ENCODE peak calls at places on chromosomes 3 and 15, in seven cellular contexts. K is right lobe of liver, H is Peyer's patch, F is esophagus squamous epithelium, J is prostate gland, W is HCT116, V is heart left ventricle. I is an unnamed sample.

GRCh38 chr15:99568548-99569352 is 3.0 kb downstream of the MEF2A start:
- DNase-seq in J (no peak), V (no peak), K (no peak), W (no peak), F (no peak), H (no peak), I (no peak)

GRCh38 chr3:150149651-150150051 is 179.0 kb upstream of the PFN2 start:
- DNase-seq in J (peak; percentile 66), V (no peak), K (no peak), H (no peak), W (no peak), F (no peak), I (no peak)

GRCh38 chr15:75697523-75698398 is 14.9 kb downstream of the CSPG4 start:
- DNase-seq in J (no peak), H (no peak), W (no peak), F (no peak), V (no peak), K (no peak), I (no peak)

GRCh38 chr15:76012021-76012551 is at the start of gene NRG4:
- DNase-seq in J (no peak), F (no peak), K (peak; percentile 55), W (peak; percentile 10), V (no peak), H (no peak), I (no peak)

GRCh38 chr3:9817437-9817836 is 7.4 kb downstream of the TTLL3 start:
- DNase-seq in V (no peak), J (no peak), H (no peak), F (no peak), W (no peak), K (no peak), I (no peak)

GRCh38 chr15:57604502-57604901 is 12.8 kb downstream of the MYZAP start:
- DNase-seq in W (no peak), V (no peak), J (peak; percentile 31), K (no peak), F (no peak), H (no peak), I (no peak)

GRCh38 chr15:35737521-35737920 is 191.6 kb upstream of the DPH6 start:
- DNase-seq in V (no peak), F (no peak), H (no peak), J (no peak), W (no peak), K (no peak), I (no peak)

GRCh38 chr3:108595304-108595703 is 5.8 kb downstream of the DZIP3 start:
- DNase-seq in V (no peak), H (no peak), K (no peak), F (no peak), J (no peak), W (no peak), I (no peak)

GRCh38 chr15:43294091-43294706 is 27.5 kb upstream of the TGM5 start:
- DNase-seq in J (no peak), F (no peak), K (no peak), V (no peak), H (peak; percentile 14), W (no peak), I (no peak)

GRCh38 chr3:171774516-171774915 is 35.8 kb downstream of the PLD1 start:
- DNase-seq in V (no peak), H (no peak), F (no peak), K (no peak), W (no peak), J (no peak), I (no peak)

GRCh38 chr3:57130426-57131209 is 34.5 kb downstream of the IL17RD start:
- DNase-seq in K (no peak), W (no peak), V (peak; percentile 57), J (no peak), F (no peak), H (no peak), I (no peak)

GRCh38 chr3:21750831-21751391 is at the start of gene ZNF385D:
- DNase-seq in K (no peak), V (peak; percentile 71), J (peak; percentile 25), H (no peak), F (no peak), W (no peak), I (peak; percentile 91)

GRCh38 chr3:51681453-51681852 is 10.4 kb downstream of the TEX264 start:
- DNase-seq in J (no peak), F (no peak), H (peak; percentile 71), V (no peak), W (no peak), K (no peak), I (no peak)

GRCh38 chr3:32522682-32523081 is 20.0 kb upstream of the CMTM6 start:
- DNase-seq in H (no peak), F (no peak), J (no peak), V (no peak), K (no peak), W (no peak), I (no peak)

GRCh38 chr3:136255672-136256406 is 5.7 kb downstream of the PCCB start:
- DNase-seq in K (peak; percentile 67), F (no peak), H (no peak), W (no peak), J (no peak), V (no peak), I (no peak)

DNA sequence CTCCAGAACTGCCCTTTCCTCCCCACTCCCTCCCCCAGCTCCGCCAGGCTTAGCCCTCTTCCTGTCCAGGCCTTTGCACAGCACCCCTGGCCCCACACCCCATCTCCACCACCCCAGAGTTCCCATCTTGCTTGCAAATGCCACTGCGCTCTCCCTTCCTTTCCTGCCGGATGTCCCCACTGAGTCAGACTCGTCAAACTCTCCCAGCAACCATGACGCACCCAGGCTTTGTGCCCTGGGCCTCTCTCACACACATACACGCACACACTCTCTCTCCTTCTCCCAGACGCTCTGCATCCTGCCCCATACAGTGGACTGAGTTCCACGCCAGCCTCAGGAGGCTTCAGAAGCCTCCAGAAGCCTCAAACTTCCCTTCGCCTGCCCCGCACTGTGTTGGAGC is 2.8 kb upstream of the CCDC9B start:
- DNase-seq in V (peak; percentile 64), W (no peak), K (no peak), J (no peak), H (no peak), F (no peak), I (no peak)
- TF ChIP-seq POLR2A in V (peak; percentile 28), W (no peak), K (no peak), J (no peak), H (no peak), F (no peak), I (no peak)

DNA sequence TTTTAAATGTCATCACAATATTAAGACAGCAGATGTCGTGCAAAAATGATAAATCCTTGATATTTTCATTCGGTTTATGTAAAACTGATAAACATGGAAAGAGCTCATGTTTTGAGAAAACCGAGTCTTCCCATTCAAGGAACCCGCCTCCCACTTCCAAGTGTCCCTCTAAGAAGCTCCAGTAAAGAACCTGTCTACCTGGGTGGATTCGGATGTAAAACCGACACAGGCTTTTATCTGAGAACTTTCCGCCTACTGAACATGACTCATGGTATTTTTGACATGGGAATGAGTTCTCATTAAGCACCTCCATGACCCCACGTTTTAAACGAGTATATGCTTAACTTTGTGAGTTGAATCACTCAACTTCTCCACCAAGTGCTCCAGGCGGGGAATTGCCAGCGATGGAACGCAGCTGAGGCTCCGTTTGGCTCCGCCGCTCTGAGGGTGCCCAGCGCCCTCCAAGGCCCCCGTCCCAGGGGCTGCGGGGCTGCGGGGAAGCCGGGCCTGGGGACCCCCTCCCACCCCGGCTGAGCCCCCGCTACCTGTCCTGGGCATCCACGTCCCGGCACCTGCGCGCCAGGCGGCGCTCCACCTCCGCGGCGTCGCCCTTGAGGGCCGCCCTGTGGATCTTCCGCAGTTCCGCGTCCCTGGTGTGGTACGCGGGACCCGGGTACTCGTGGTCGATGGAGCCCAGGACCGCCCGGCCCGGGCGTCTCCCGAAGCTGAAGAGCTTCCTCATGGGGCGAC is 119.9 kb downstream of the LMLN start:
- DNase-seq in F (no peak), H (peak; percentile 28), K (no peak), V (no peak), J (peak; percentile 4), W (peak; percentile 50), I (no peak)
- TF ChIP-seq CTCF in F (no peak), H (no peak), K (no peak), V (no peak), J (no peak), W (no peak), I (no peak)

GRCh38 chr15:37095993-37096877 is 4.1 kb downstream of the MEIS2 start:
- DNase-seq in H (no peak), V (no peak), F (no peak), W (no peak), K (no peak), J (no peak), I (no peak)

GRCh38 chr15:37096878-37097568 is 3.3 kb downstream of the MEIS2 start:
- DNase-seq in J (no peak), K (no peak), F (no peak), W (no peak), V (no peak), H (no peak), I (no peak)

GRCh38 chr15:37093480-37094410 is 6.6 kb downstream of the MEIS2 start:
- DNase-seq in K (no peak), F (no peak), V (no peak), J (no peak), W (no peak), H (no peak), I (no peak)

GRCh38 chr15:37095197-37095992 is 5.0 kb downstream of the MEIS2 start:
- DNase-seq in J (no peak), K (no peak), W (no peak), F (no peak), H (no peak), V (no peak), I (no peak)

GRCh38 chr15:37094542-37095196 is 5.7 kb downstream of the MEIS2 start:
- DNase-seq in K (no peak), F (no peak), V (no peak), J (no peak), W (no peak), H (no peak), I (no peak)
- H3K4me3 ChIP-seq in K (no peak overlapping the region), F (peak overlapping the region; percentile 73), V (peak overlapping the region; percentile 75), J (peak overlapping the region; percentile 65), W (no peak overlapping the region), H (no peak overlapping the region), I (no peak overlapping the region)

GRCh38 chr3:14688525-14688924 is 13.6 kb downstream of the C3orf20 start:
- DNase-seq in K (no peak), V (no peak), W (no peak), H (no peak), J (no peak), F (no peak), I (no peak)

GRCh38 chr3:14691719-14692118 is 16.8 kb downstream of the C3orf20 start:
- DNase-seq in K (no peak), J (no peak), V (no peak), H (no peak), W (no peak), F (no peak), I (no peak)

GRCh38 chr3:14687360-14687759 is 12.4 kb downstream of the C3orf20 start:
- DNase-seq in V (no peak), K (no peak), F (no peak), H (no peak), W (no peak), J (no peak), I (no peak)

GRCh38 chr3:14689247-14689980 is 14.5 kb downstream of the C3orf20 start:
- DNase-seq in H (no peak), J (no peak), F (no peak), K (no peak), W (no peak), V (no peak), I (no peak)

DNA sequence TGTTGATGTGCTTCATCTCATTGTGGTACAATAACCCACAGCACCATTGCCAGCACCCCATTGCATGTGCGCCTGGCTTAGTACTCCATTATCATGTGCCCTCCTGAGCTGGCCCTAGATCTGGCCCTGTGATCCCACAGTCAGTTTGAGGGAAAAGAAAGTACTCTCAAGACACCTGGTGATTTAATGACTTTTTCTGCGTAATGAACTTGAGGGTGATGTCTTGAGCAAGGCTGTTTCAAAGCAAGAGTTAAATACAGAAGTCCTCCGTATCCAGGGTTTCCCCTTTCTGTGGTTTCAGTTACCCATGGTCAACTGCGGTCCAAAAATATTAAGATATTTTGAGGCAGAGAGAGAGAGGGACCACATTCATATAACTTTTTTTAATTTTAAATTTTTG is 16.3 kb downstream of the C3orf20 start:
- DNase-seq in F (no peak), K (no peak), J (no peak), W (no peak), H (no peak), V (no peak), I (no peak)
- TF ChIP-seq POLR2A in F (no peak), K (no peak), J (no peak), W (no peak), H (no peak), V (no peak), I (no peak)